ENCODE peak calls at places on chromosome 17, in seven cellular contexts. C is neuronal stem cell, A is H9, M is IMR-90, H is H1, I is mesenchymal stem cell, K is trophoblast cell. W is an unnamed sample.

GRCh38 chr17:34370997-34371395 is 8.0 kb upstream of the CCL1 start:
- DNase-seq in C (no peak), A (peak), M (peak), H (no peak), I (no peak), K (no peak), W (no peak)

GRCh38 chr17:14091367-14091766 is 22.1 kb downstream of the COX10 start:
- DNase-seq in C (no peak), A (no peak), M (peak), H (no peak), I (no peak), K (no peak), W (no peak)

GRCh38 chr17:28282596-28282995 is 36.4 kb upstream of the TMEM97 start:
- DNase-seq in C (no peak), A (no peak), M (peak), H (no peak), I (peak), K (peak), W (peak)

GRCh38 chr17:77354721-77355455 is 214.1 kb downstream of the SEC14L1 start:
- DNase-seq in C (no peak), A (peak), M (peak), H (no peak), I (peak), K (peak), W (no peak)

GRCh38 chr17:75896360-75897075 is at the start of gene TRIM65:
- DNase-seq in C (peak), A (peak), M (peak), H (no peak), I (peak), K (peak), W (peak)

GRCh38 chr17:28467456-28468025 is 5.9 kb upstream of the SLC13A2 start:
- DNase-seq in C (no peak), A (no peak), M (peak), H (no peak), I (peak), K (no peak), W (no peak)

GRCh38 chr17:39629494-39629880 is 2.7 kb downstream of the PPP1R1B start:
- DNase-seq in C (no peak), A (no peak), M (no peak), H (no peak), I (no peak), K (no peak), W (no peak)

GRCh38 chr17:15885770-15886169 is 59.2 kb upstream of the ADORA2B start:
- DNase-seq in C (no peak), A (no peak), M (peak), H (no peak), I (peak), K (no peak), W (no peak)

GRCh38 chr17:10666921-10667320 is 9.8 kb upstream of the MYH3 start:
- DNase-seq in C (no peak), A (no peak), M (peak), H (no peak), I (no peak), K (no peak), W (no peak)
- H3K4ac ChIP-seq in C (no peak), A (no peak), M (no peak), H (no peak), I (no peak), K (no peak), W (no peak)

DNA sequence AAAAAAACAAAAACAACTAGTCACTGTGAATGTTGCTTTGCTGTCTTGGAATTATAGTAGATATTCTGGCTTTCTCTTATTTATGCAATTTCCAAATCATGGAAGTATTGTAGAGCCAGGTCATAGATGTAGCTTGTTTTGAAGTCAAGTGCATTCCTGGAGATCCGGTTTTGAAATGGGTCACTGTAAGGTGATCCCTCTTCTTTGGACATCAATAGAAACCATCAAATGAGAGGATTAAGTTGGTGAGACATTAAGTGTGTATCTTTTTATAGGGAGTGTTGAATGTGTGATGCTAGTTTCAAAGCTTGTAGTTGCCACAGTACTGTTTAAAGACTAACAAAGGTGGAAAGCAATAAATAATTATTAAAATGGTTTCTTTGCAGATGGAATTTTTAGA is 4.5 kb downstream of the PRKAR1A start:
- DNase-seq in C (no peak), A (no peak), M (peak), H (no peak), I (no peak), K (no peak), W (no peak)
- H3K4ac ChIP-seq in C (no peak), A (no peak), M (no peak), H (no peak), I (no peak), K (no peak), W (no peak)

DNA sequence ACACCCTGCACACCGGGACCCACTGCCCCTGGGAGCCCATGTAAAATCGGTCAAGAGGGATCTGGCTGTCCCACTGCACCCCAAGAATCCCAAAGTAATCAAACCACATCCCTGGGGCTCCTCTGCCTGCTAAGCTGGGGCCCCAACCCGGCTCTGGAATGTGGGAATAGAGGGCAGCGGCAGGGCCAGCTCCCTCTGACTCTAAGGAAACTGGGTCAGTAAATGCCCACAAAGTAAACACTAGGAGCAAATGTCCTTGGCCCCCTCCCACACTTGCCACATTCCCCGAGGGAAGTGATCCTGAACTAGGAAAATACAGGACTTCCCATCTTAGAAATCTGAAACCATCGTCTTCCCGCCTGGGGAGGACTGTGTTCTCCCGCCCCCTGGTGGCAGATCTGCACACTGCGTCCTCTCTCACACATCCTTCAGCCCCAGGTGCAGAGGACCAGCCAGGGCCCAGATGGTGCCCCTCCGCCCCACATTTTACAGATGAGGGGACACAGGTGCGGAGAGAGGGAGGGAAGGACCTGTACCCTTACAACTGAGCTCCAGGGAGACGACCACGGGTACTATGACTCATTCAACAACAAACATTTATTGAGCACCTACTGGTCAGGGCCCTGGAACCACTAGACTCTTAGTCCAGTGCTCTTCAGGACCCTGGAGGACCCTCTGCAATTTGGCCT is 10.2 kb downstream of the P3H4 start:
- DNase-seq in C (peak), A (peak), M (peak), H (no peak), I (peak), K (peak), W (peak)
- H3K4ac ChIP-seq in C (no peak), A (no peak), M (peak), H (no peak), I (no peak), K (peak), W (no peak)

GRCh38 chr17:36640836-36641235 is 39.5 kb downstream of the MRM1 start:
- DNase-seq in C (no peak), A (no peak), M (no peak), H (no peak), I (no peak), K (no peak), W (peak)
- H3K4ac ChIP-seq in C (no peak), A (no peak), M (no peak), H (no peak), I (no peak), K (no peak), W (no peak)

DNA sequence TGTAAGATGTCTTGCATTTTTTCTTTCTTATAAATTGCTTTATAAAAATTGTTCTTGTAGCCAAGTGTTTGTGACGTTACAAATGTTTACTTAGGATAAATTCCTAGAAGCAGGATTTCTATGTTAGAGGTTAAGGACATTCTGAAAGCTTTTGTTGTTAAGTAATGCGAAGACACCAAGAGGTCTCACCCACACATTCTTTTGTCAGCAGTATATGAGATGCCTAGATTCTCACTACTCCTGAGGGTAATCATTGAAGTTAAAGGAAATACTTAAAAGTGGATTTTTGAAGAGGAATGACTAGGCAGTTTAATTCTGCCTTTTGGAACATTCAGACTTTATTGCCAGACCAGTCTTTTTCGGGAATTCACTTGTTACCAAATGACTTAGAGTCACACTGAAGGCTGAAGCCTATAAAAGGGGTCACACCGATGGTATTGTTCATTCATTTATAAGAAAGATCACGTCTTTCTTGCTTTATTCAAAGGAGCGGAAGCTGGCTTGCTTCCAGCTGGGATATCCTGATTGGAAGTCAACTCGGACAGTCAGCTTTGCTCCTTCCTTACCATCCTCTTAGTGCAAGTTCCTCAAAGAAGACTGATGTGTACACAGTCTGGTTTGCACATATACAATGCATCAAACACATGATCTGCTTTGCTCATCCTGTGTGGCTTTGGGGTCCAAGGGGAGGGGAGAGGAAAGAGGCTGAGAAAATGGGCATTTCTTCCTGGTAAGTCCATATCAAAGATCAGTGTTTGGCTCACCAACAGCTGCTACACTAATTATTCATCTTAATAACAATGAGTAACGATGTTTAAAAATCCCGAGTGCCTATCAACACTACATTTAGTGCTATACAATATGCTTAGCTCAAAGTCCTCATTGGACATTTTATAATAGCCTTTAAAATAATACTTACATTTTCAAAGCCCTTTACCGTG is 160.0 kb downstream of the MAP2K6 start:
- DNase-seq in C (no peak), A (no peak), M (peak), H (no peak), I (peak), K (no peak), W (peak)
- H3K4ac ChIP-seq in C (no peak), A (no peak), M (peak), H (no peak), I (peak), K (no peak), W (no peak)

DNA sequence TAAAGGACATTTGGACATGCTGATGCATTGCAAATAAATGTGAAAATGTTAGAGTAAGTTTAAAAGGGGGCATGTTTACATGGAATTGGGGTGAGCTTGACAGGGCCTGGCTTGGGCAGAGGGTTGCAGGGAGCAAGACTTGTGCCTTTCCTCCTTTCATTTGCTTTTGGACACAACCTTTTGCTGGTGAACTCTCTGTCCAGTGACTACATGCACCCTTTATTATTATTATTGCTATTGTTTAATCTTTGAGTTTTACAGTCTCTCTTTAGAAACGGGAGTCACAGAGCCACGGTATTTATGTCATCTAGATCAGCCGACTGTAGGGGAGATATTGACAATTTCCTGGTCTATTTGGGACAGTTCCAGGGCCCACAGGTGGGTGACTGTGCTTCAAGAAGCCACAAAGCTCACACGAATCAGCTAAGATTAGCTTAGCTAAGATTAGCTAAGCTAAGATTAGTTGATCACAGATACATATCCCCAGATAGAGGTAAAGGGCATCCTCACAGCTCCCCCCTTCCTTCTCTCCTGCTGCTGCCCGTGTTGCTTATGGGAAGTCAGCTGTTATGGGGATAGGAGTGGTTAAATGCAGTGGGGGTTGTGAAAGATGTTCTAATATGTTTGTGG is 28.9 kb upstream of the ETV4 start:
- DNase-seq in C (no peak), A (no peak), M (no peak), H (no peak), I (no peak), K (no peak), W (no peak)
- H3K4ac ChIP-seq in C (no peak), A (no peak), M (no peak), H (no peak), I (no peak), K (no peak), W (no peak)